ENCODE peak calls at places on chromosomes 3 and 15, in eight cellular contexts. T, K, I, O, J, X, L and W are unnamed samples.

GRCh38 chr3:50370594-50370993 is 11.3 kb upstream of the TMEM115 start:
- DNase-seq in K (peak), L (no peak), T (no peak), O (no peak), I (no peak), X (no peak), J (no peak), W (no peak)

GRCh38 chr3:185825639-185826481 is 1.0 kb upstream of the IGF2BP2 start:
- DNase-seq in K (peak), L (peak), T (peak), I (no peak), X (no peak), O (no peak), J (no peak), W (peak)

GRCh38 chr15:95024388-95024787 is 793.0 kb downstream of the MCTP2 start:
- DNase-seq in T (no peak), X (no peak), K (peak), O (no peak), J (no peak), L (no peak), I (no peak), W (no peak)

GRCh38 chr3:15241341-15241740 is 35.3 kb downstream of the CAPN7 start:
- DNase-seq in T (no peak), J (no peak), O (no peak), L (no peak), I (peak), K (peak), X (no peak), W (peak)

GRCh38 chr3:113754486-113755159 is 7.8 kb downstream of the ATP6V1A start:
- DNase-seq in I (no peak), K (no peak), T (no peak), L (no peak), O (no peak), X (no peak), J (no peak), W (no peak)

GRCh38 chr3:98433764-98434163 is 29.2 kb upstream of the OR5K1 start:
- DNase-seq in K (no peak), T (no peak), I (no peak), L (no peak), X (no peak), J (no peak), O (no peak), W (no peak)

GRCh38 chr15:31365655-31366127 is 39.1 kb downstream of the KLF13 start:
- DNase-seq in I (peak), O (peak), X (peak), L (peak), J (peak), K (peak), T (peak), W (peak)

GRCh38 chr15:29822100-29822684 is at the start of gene TJP1:
- DNase-seq in L (peak), O (no peak), T (peak), I (no peak), J (no peak), X (peak), K (peak), W (no peak)

GRCh38 chr3:8648873-8649741 is 4.5 kb upstream of the SSUH2 start:
- DNase-seq in J (no peak), T (no peak), K (no peak), L (no peak), X (no peak), I (no peak), O (no peak), W (no peak)

GRCh38 chr15:66789029-66790025 is 87.3 kb downstream of the SMAD6 start:
- DNase-seq in I (no peak), O (no peak), X (no peak), J (no peak), T (peak), K (peak), L (peak), W (no peak)

GRCh38 chr3:53114412-53115074 is 15.7 kb downstream of the RFT1 start:
- DNase-seq in K (no peak), X (no peak), L (no peak), J (no peak), O (no peak), T (no peak), I (no peak), W (no peak)

GRCh38 chr3:90091557-90091956 is 984.1 kb downstream of the EPHA3 start:
- DNase-seq in I (no peak), L (no peak), T (no peak), O (no peak), J (no peak), X (no peak), K (peak), W (no peak)

GRCh38 chr15:74870496-74871213 is 2.5 kb downstream of the SCAMP2 start:
- DNase-seq in K (no peak), T (no peak), L (no peak), O (no peak), I (no peak), J (no peak), X (no peak), W (no peak)

GRCh38 chr3:8873740-8874139 is 89.5 kb downstream of the RAD18 start:
- DNase-seq in J (no peak), L (no peak), K (no peak), O (no peak), T (no peak), I (no peak), X (no peak), W (no peak)

GRCh38 chr3:111717601-111718000 is 122.5 kb upstream of the ZBED2 start:
- DNase-seq in O (no peak), T (peak), L (peak), X (peak), I (peak), K (peak), J (peak), W (peak)

GRCh38 chr3:27985369-27986035 is 255.9 kb upstream of the CMC1 start:
- DNase-seq in K (no peak), T (no peak), J (no peak), L (no peak), X (no peak), I (no peak), O (no peak), W (no peak)

GRCh38 chr15:31024330-31024729 is 32.9 kb upstream of the MTMR10 start:
- DNase-seq in T (no peak), O (no peak), J (no peak), K (peak), L (no peak), X (no peak), I (no peak), W (no peak)